ENCODE peak calls at places on chromosomes 11 and 22, in nine cellular contexts. G, F, X, Q, R, U, W, K and T are unnamed samples.

GRCh38 chr11:94876645-94877445 is 96.5 kb downstream of the CWC15 start:
- DNase-seq in G (peak), F (peak), X (peak), Q (peak), R (no peak), U (no peak), W (peak), K (peak), T (peak)

GRCh38 chr11:66224226-66224850 is 44.1 kb upstream of the RAB1B start:
- DNase-seq in G (no peak), F (no peak), X (no peak), Q (no peak), R (no peak), U (no peak), W (no peak), K (no peak), T (no peak)

GRCh38 chr11:94507485-94507884 is 4.8 kb upstream of the C11orf97 start:
- DNase-seq in G (no peak), F (no peak), X (peak), Q (no peak), R (no peak), U (no peak), W (no peak), K (no peak), T (no peak)

GRCh38 chr11:90392692-90393091 is 169.8 kb upstream of the CHORDC1 start:
- DNase-seq in G (no peak), F (no peak), X (no peak), Q (no peak), R (no peak), U (no peak), W (no peak), K (no peak), T (no peak)

GRCh38 chr11:113162590-113162961 is 151.8 kb upstream of the TTC12 start:
- DNase-seq in G (peak), F (peak), X (no peak), Q (no peak), R (no peak), U (no peak), W (no peak), K (no peak), T (no peak)

GRCh38 chr11:124080319-124081001 is 34.8 kb upstream of the VWA5A start:
- DNase-seq in G (no peak), F (no peak), X (peak), Q (no peak), R (no peak), U (no peak), W (no peak), K (no peak), T (no peak)

GRCh38 chr22:39818050-39818449 is 75.5 kb downstream of the ENTHD1 start:
- DNase-seq in G (no peak), F (no peak), X (peak), Q (no peak), R (no peak), U (no peak), W (no peak), K (no peak), T (no peak)

GRCh38 chr11:12253843-12254281 is 123.5 kb upstream of the PARVA start:
- DNase-seq in G (no peak), F (no peak), X (no peak), Q (no peak), R (no peak), U (no peak), W (no peak), K (no peak), T (no peak)

GRCh38 chr22:33697640-33698039 is 222.6 kb downstream of the LARGE1 start:
- DNase-seq in G (no peak), F (no peak), X (no peak), Q (no peak), R (no peak), U (no peak), W (no peak), K (no peak), T (no peak)

GRCh38 chr22:49243965-49244364 is 583.7 kb downstream of the BRD1 start:
- DNase-seq in G (no peak), F (no peak), X (no peak), Q (no peak), R (no peak), U (no peak), W (no peak), K (no peak), T (no peak)

GRCh38 chr22:48918585-48919186 is 909.0 kb downstream of the BRD1 start:
- DNase-seq in G (no peak), F (no peak), X (no peak), Q (no peak), R (no peak), U (no peak), W (no peak), K (no peak), T (no peak)

GRCh38 chr11:68163691-68164090 is 42.5 kb upstream of the CHKA start:
- DNase-seq in G (no peak), F (no peak), X (peak), Q (no peak), R (no peak), U (no peak), W (no peak), K (no peak), T (no peak)

GRCh38 chr11:120385110-120385509 is 48.9 kb downstream of the ARHGEF12 start:
- DNase-seq in G (no peak), F (no peak), X (no peak), Q (no peak), R (no peak), U (no peak), W (no peak), K (no peak), T (no peak)

GRCh38 chr22:21652547-21653545 is 10.7 kb downstream of the SDF2L1 start:
- DNase-seq in G (no peak), F (no peak), X (no peak), Q (no peak), R (no peak), U (no peak), W (no peak), K (no peak), T (no peak)

GRCh38 chr11:73322111-73322985 is 14.3 kb downstream of the ARHGEF17 start:
- DNase-seq in G (no peak), F (no peak), X (no peak), Q (no peak), R (no peak), U (no peak), W (no peak), K (no peak), T (no peak)

GRCh38 chr11:62879554-62879953 is 1.1 kb upstream of the SLC3A2 start:
- DNase-seq in G (no peak), F (no peak), X (no peak), Q (no peak), R (no peak), U (no peak), W (no peak), K (no peak), T (no peak)

GRCh38 chr11:32161293-32161692 is 70.4 kb downstream of the RCN1 start:
- DNase-seq in G (no peak), F (no peak), X (no peak), Q (no peak), R (no peak), U (no peak), W (no peak), K (no peak), T (no peak)

GRCh38 chr11:64025205-64025604 is 10.5 kb upstream of the FLRT1 start:
- DNase-seq in G (no peak), F (no peak), X (no peak), Q (no peak), R (no peak), U (no peak), W (no peak), K (no peak), T (no peak)

GRCh38 chr11:32527191-32527590 is 56.4 kb upstream of the EIF3M start:
- DNase-seq in G (no peak), F (no peak), X (no peak), Q (no peak), R (no peak), U (no peak), W (no peak), K (no peak), T (no peak)

GRCh38 chr22:40345801-40346177 is 511 bp upstream of the ADSL start:
- DNase-seq in G (peak), F (no peak), X (peak), Q (peak), R (no peak), U (peak), W (no peak), K (no peak), T (no peak)

GRCh38 chr11:117985953-117986887 is at the start of gene IL10RA:
- DNase-seq in G (peak), F (peak), X (peak), Q (peak), R (peak), U (peak), W (no peak), K (peak), T (peak)

GRCh38 chr22:25495286-25495685 is 69.2 kb upstream of the GRK3 start:
- DNase-seq in G (no peak), F (peak), X (no peak), Q (no peak), R (no peak), U (no peak), W (no peak), K (no peak), T (no peak)

GRCh38 chr22:32555546-32555945 is 80.9 kb downstream of the FBXO7 start:
- DNase-seq in G (no peak), F (no peak), X (no peak), Q (no peak), R (no peak), U (no peak), W (no peak), K (no peak), T (no peak)

GRCh38 chr11:78654866-78655265 is 80.2 kb upstream of the NARS2 start:
- DNase-seq in G (no peak), F (no peak), X (no peak), Q (no peak), R (no peak), U (no peak), W (no peak), K (no peak), T (no peak)

GRCh38 chr11:29448246-29448877 is 568.5 kb downstream of the KCNA4 start:
- DNase-seq in G (no peak), F (no peak), X (peak), Q (no peak), R (no peak), U (no peak), W (no peak), K (no peak), T (no peak)

GRCh38 chr22:40747361-40747760 is 68.1 kb downstream of the MCHR1 start:
- DNase-seq in G (no peak), F (no peak), X (no peak), Q (no peak), R (no peak), U (no peak), W (no peak), K (no peak), T (no peak)

GRCh38 chr11:127733552-127733951 is 733.0 kb upstream of the KIRREL3 start:
- DNase-seq in G (no peak), F (peak), X (no peak), Q (no peak), R (no peak), U (no peak), W (no peak), K (no peak), T (no peak)

GRCh38 chr22:44567846-44568493 is 69.9 kb upstream of the RTL6 start:
- DNase-seq in G (no peak), F (no peak), X (peak), Q (peak), R (peak), U (peak), W (no peak), K (peak), T (peak)